ENCODE peak calls at places on chromosomes 12 and 14, in ten cellular contexts. I is stimulated activated naive CD8-positive, alpha-beta T cell treated with anti-CD3 and anti-CD28 coated beads, Interleukin-15, Interleukin-2, amounts not matched to agents 100 U/mL and 50 U/mL, for 24 hours; S is foreskin keratinocyte; D is activated naive CD4-positive, alpha-beta T cell treated with anti-CD3 and anti-CD28 coated beads, Interleukin-2, amount 50 U/mL, for 72 hours; G is left cardiac atrium; L is heart left ventricle; V is naive thymus-derived CD4-positive, alpha-beta T cell; H is naive thymus-derived CD8-positive, alpha-beta T cell; X is activated CD4-positive, alpha-beta T cell treated with anti-CD3 and anti-CD28 coated beads for 36 hours; W is Right ventricle myocardium superior. O is an unnamed sample.

GRCh38 chr14:62696261-62696968 is 348.8 kb downstream of the KCNH5 start:
- ATAC-seq in V (no peak), W (no peak), S (no peak), L (no peak), H (no peak), X (no peak), I (no peak), D (no peak), G (no peak), O (no peak)

GRCh38 chr12:128259556-128260070 is 7.4 kb upstream of the TMEM132C start:
- ATAC-seq in W (no peak), L (no peak), G (peak; percentile 53), I (no peak), S (no peak), D (no peak), X (no peak), V (no peak), H (no peak), O (no peak)

GRCh38 chr12:25518512-25518911 is 34.6 kb downstream of the LMNTD1 start:
- ATAC-seq in L (no peak), D (peak; percentile 48), X (peak; percentile 74), G (no peak), W (no peak), V (no peak), I (peak; percentile 81), S (peak; percentile 94), H (no peak), O (no peak)

GRCh38 chr12:4278582-4278939 is 5.0 kb downstream of the CCND2 start:
- ATAC-seq in H (no peak), G (peak; percentile 20), V (no peak), D (no peak), I (no peak), X (no peak), W (peak; percentile 55), L (peak; percentile 49), S (no peak), O (no peak)

GRCh38 chr12:98385636-98386035 is 129.8 kb upstream of the TMPO start:
- ATAC-seq in S (no peak), D (no peak), H (no peak), L (no peak), V (no peak), G (no peak), W (no peak), I (no peak), X (no peak), O (no peak)

GRCh38 chr12:4985820-4986219 is 57.9 kb upstream of the KCNA5 start:
- ATAC-seq in X (no peak), H (no peak), W (no peak), D (no peak), V (no peak), I (no peak), G (no peak), S (no peak), L (no peak), O (no peak)

GRCh38 chr14:99320621-99321235 is 48.7 kb upstream of the BCL11B start:
- ATAC-seq in W (no peak), D (no peak), H (no peak), V (peak; percentile 20), G (no peak), L (no peak), S (no peak), I (no peak), X (no peak), O (no peak)

GRCh38 chr12:126763359-126763758 is 1503.6 kb upstream of the TMEM132C start:
- ATAC-seq in H (no peak), S (no peak), V (peak; percentile 48), L (no peak), D (no peak), G (no peak), X (no peak), I (no peak), W (no peak), O (no peak)

O was measured in activated T-helper 17 cell treated with anti-CD3 and anti-CD28 coated beads, Interleukin-2, amount 50 U/mL, for 72 hours.